ENCODE peak calls at places on chromosomes 2 and 18, in nine cellular contexts. M, P, L, Q, D, O, U, T and N are unnamed samples.
A peak's percentile ranks its signal among the peaks of the same experiment; 100 is the strongest.

GRCh38 chr2:3270095-3270478 is 107.5 kb downstream of the EIPR1 start:
- DNase-seq in M (no peak), P (no peak), L (no peak), Q (no peak), D (no peak), O (no peak), U (no peak), T (no peak), N (no peak)

GRCh38 chr2:72207334-72207733 is 59.7 kb upstream of the CYP26B1 start:
- DNase-seq in M (no peak), P (no peak), L (no peak), Q (no peak), D (no peak), O (no peak), U (no peak), T (no peak), N (no peak)

GRCh38 chr2:10276481-10277292 is 26.0 kb upstream of the HPCAL1 start:
- DNase-seq in M (no peak), P (no peak), L (no peak), Q (no peak), D (no peak), O (no peak), U (no peak), T (no peak), N (no peak)

GRCh38 chr2:54574107-54574859 is 118.2 kb downstream of the SPTBN1 start:
- DNase-seq in M (no peak), P (no peak), L (peak; percentile 44), Q (no peak), D (no peak), O (peak; percentile 97), U (peak; percentile 56), T (peak; percentile 78), N (no peak)

GRCh38 chr2:168365094-168365621 is 90.9 kb upstream of the CERS6 start:
- DNase-seq in M (no peak), P (no peak), L (no peak), Q (no peak), D (no peak), O (no peak), U (no peak), T (no peak), N (no peak)

GRCh38 chr2:64354857-64355680 is 98.9 kb upstream of the LGALSL start:
- DNase-seq in M (no peak), P (no peak), L (no peak), Q (no peak), D (no peak), O (no peak), U (no peak), T (no peak), N (no peak)

GRCh38 chr18:74623047-74623816 is 25.6 kb downstream of the ZNF407 start:
- DNase-seq in M (no peak), P (no peak), L (no peak), Q (no peak), D (no peak), O (peak; percentile 7), U (no peak), T (peak; percentile 21), N (no peak)

GRCh38 chr18:73691118-73691517 is 456.5 kb downstream of the FBXO15 start:
- DNase-seq in M (no peak), P (no peak), L (no peak), Q (no peak), D (no peak), O (no peak), U (no peak), T (no peak), N (no peak)

GRCh38 chr2:108538000-108538625 is 3.8 kb downstream of the LIMS1 start:
- DNase-seq in M (no peak), P (no peak), L (no peak), Q (no peak), D (no peak), O (peak; percentile 19), U (no peak), T (no peak), N (no peak)

GRCh38 chr2:71333619-71334018 is 2.0 kb downstream of the ZNF638 start:
- DNase-seq in M (no peak), P (no peak), L (peak; percentile 5), Q (no peak), D (no peak), O (no peak), U (no peak), T (no peak), N (no peak)

GRCh38 chr2:234555616-234556249 is 58.9 kb upstream of the ARL4C start:
- DNase-seq in M (no peak), P (no peak), L (no peak), Q (no peak), D (no peak), O (peak; percentile 5), U (no peak), T (no peak), N (no peak)

GRCh38 chr18:63470751-63471150 is 6.0 kb upstream of the SERPINB5 start:
- DNase-seq in M (no peak), P (no peak), L (no peak), Q (peak; percentile 64), D (no peak), O (no peak), U (no peak), T (no peak), N (no peak)

DNA sequence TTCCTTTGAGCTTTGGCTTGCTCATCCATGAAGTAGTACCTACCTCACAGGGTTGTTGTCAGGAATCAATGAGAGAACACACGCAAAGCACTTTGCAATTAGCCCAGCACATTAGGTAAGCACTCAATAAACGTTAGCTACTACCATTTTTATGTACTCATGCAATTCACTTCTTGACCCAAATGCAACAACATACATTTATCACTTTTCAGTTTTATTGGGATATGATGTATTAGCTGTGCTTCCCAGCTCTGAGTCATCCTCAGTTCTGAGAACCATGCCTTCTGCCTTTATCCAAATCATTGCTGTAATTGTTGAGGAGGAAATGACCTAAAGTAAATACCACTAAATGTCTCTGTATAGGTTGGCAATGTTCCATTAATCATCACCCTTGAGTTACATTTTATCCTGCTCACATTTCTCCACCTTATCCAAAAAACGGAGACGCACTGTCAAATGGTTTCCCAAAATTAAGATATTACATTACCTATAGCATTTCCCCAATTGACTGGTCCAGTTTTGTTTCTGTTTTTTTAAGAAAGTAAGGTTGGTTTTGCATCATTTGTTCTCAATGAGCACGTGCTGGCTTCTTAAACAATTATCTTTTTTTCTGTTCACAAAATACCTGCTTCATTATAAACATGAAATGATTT is 2.3 kb downstream of the TMEM247 start:
- DNase-seq in M (no peak), P (no peak), L (no peak), Q (no peak), D (no peak), O (no peak), U (no peak), T (no peak), N (no peak)
- H3K4me1 ChIP-seq in M (no peaks in the 10 kb centered on the region), P (no peaks in the 10 kb centered on the region), L (peaks cover 10% of the 10 kb centered on the region), Q (no peaks in the 10 kb centered on the region), D (no peaks in the 10 kb centered on the region), O (no peaks in the 10 kb centered on the region), U (no peaks in the 10 kb centered on the region), T (peaks cover 14% of the 10 kb centered on the region), N (peaks cover 9% of the 10 kb centered on the region)

GRCh38 chr2:200158586-200159365 is 147.7 kb upstream of the SPATS2L start:
- DNase-seq in M (no peak), P (no peak), L (no peak), Q (peak; percentile 66), D (no peak), O (no peak), U (no peak), T (no peak), N (no peak)

GRCh38 chr2:200159829-200160781 is 146.4 kb upstream of the SPATS2L start:
- DNase-seq in M (no peak), P (no peak), L (no peak), Q (peak; percentile 81), D (no peak), O (peak; percentile 14), U (no peak), T (no peak), N (no peak)

GRCh38 chr2:200159366-200159720 is 147.2 kb upstream of the SPATS2L start:
- DNase-seq in M (no peak), P (no peak), L (no peak), Q (peak; percentile 57), D (no peak), O (peak; percentile 85), U (no peak), T (no peak), N (no peak)

GRCh38 chr2:200155652-200156051 is 150.8 kb upstream of the SPATS2L start:
- DNase-seq in M (no peak), P (no peak), L (no peak), Q (no peak), D (no peak), O (no peak), U (no peak), T (no peak), N (no peak)

GRCh38 chr2:200156140-200156858 is 150.2 kb upstream of the SPATS2L start:
- DNase-seq in M (peak; percentile 56), P (peak; percentile 17), L (no peak), Q (peak; percentile 60), D (no peak), O (peak; percentile 87), U (no peak), T (no peak), N (no peak)
- H3K4me3 ChIP-seq in M (peak overlapping the region; percentile 25), P (peak overlapping the region; percentile 7), L (no peak overlapping the region), Q (peak overlapping the region; percentile 48), D (peak overlapping the region; percentile 27), O (no peak overlapping the region), U (peak overlapping the region; percentile 39), T (no peak overlapping the region), N (peak overlapping the region; percentile 30)

DNA sequence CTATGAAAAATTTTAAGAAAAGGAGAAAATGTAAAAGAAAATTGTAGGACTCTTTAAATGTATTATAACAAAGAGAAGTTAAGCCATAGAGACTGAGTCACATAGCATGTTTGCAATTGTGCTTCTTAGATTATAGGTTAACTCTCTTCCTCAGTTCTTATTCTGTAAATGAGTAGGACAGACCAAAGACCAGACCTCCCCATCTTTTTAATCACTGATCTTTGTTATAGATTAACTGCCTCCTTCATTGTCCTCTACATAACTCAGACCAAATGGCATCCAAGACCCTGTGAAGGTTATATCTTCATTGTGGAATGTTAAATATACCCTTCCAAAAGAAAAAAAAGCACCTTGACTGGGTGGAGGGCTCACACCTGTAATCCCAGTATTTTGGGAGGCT is 316.9 kb upstream of the LRRTM4 start:
- DNase-seq in M (no peak), P (no peak), L (no peak), Q (no peak), D (no peak), O (no peak), U (no peak), T (no peak), N (no peak)
- H3K9me3 ChIP-seq in M (no peaks in the 10 kb centered on the region), P (no peaks in the 10 kb centered on the region), L (peaks cover 18% of the 10 kb centered on the region), Q (no peaks in the 10 kb centered on the region), D (peaks cover 18% of the 10 kb centered on the region), O (peaks cover 2% of the 10 kb centered on the region), U (no peaks in the 10 kb centered on the region), T (peaks cover 5% of the 10 kb centered on the region), N (peaks cover 4% of the 10 kb centered on the region)

DNA sequence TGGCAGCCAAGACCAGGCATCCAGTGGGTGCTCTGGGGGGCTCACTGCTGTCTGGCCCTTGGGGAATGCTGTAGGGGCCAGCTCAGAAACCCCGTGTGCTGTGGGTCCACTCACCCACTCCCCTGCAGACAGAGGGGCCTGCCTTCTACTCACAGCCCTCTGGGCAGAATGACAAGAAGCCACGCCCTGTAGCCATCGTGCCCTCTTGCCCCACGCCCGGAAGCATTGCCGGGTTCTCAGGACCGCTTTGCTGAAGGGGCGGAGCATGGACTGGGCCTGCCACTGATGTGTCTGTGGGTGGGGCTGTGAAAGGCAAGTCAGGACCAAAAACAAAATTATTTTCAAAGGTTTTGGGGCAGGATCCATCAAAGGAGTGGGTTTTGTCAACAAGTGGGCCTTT is 27.8 kb downstream of the GLI2 start:
- DNase-seq in M (peak; percentile 58), P (no peak), L (no peak), Q (no peak), D (no peak), O (peak; percentile 32), U (no peak), T (no peak), N (no peak)
- H3K4me1 ChIP-seq in M (peaks cover 76% of the 10 kb centered on the region), P (no peaks in the 10 kb centered on the region), L (no peaks in the 10 kb centered on the region), Q (peaks cover 76% of the 10 kb centered on the region), D (no peaks in the 10 kb centered on the region), O (no peaks in the 10 kb centered on the region), U (peaks cover 16% of the 10 kb centered on the region), T (no peaks in the 10 kb centered on the region), N (peaks cover 21% of the 10 kb centered on the region)